ENCODE peak calls at places on chromosomes 13 and 19, in five cellular contexts. R, U, K, D and M are unnamed samples.

GRCh38 chr19:38944981-38945506 is 14.3 kb downstream of the MRPS12 start:
- DNase-seq in U (no peak), D (no peak), K (no peak), R (no peak), M (no peak)

GRCh38 chr13:28537149-28537548 is 42.2 kb upstream of the FLT1 start:
- DNase-seq in R (no peak), K (no peak), D (no peak), U (no peak), M (no peak)

GRCh38 chr13:74570834-74571233 is 436.6 kb upstream of the KLF12 start:
- DNase-seq in K (no peak), U (peak; percentile 41), R (no peak), D (no peak), M (no peak)

GRCh38 chr13:46665630-46666482 is 112.9 kb downstream of the LRCH1 start:
- DNase-seq in K (no peak), R (no peak), U (no peak), D (no peak), M (no peak)

GRCh38 chr19:38039966-38040365 is 133.0 kb downstream of the SIPA1L3 start:
- DNase-seq in K (no peak), D (no peak), R (no peak), U (no peak), M (peak; percentile 53)

GRCh38 chr19:4991996-4992698 is 23.2 kb downstream of the KDM4B start:
- DNase-seq in K (no peak), R (no peak), D (no peak), U (no peak), M (no peak)

GRCh38 chr13:23796546-23796945 is 92.7 kb downstream of the MIPEP start:
- DNase-seq in D (no peak), U (no peak), K (no peak), R (no peak), M (no peak)

GRCh38 chr19:58544591-58545285 is 874 bp downstream of the TRIM28 start:
- DNase-seq in K (peak; percentile 58), D (peak; percentile 68), U (no peak), R (peak; percentile 42), M (peak; percentile 69)

GRCh38 chr13:113836917-113837553 is 26.8 kb downstream of the GAS6 start:
- DNase-seq in D (no peak), K (peak; percentile 74), U (peak; percentile 82), R (peak; percentile 43), M (peak; percentile 52)

GRCh38 chr13:98222816-98223215 is 45.7 kb upstream of the RNF113B start:
- DNase-seq in U (no peak), K (no peak), R (peak; percentile 46), D (no peak), M (no peak)

GRCh38 chr13:20161275-20161950 is 561 bp upstream of the GJA3 start:
- DNase-seq in K (peak; percentile 45), R (no peak), D (peak; percentile 22), U (no peak), M (no peak)

GRCh38 chr19:16376649-16377048 is 52.0 kb downstream of the KLF2 start:
- DNase-seq in R (no peak), U (no peak), D (no peak), K (no peak), M (no peak)

GRCh38 chr13:60931858-60932546 is 483.6 kb downstream of the PCDH20 start:
- DNase-seq in U (no peak), K (no peak), D (no peak), R (no peak), M (no peak)

GRCh38 chr19:19043481-19043880 is 10.1 kb downstream of the ARMC6 start:
- DNase-seq in R (no peak), D (no peak), U (no peak), K (no peak), M (no peak)

GRCh38 chr13:52969373-52969772 is 59.2 kb upstream of the OLFM4 start:
- DNase-seq in U (no peak), D (no peak), K (no peak), R (no peak), M (no peak)

GRCh38 chr13:81577601-81578000 is 1236.7 kb upstream of the SPRY2 start:
- DNase-seq in U (no peak), D (no peak), K (no peak), R (no peak), M (no peak)

GRCh38 chr19:38862321-38863059 is 12.7 kb upstream of the HNRNPL start:
- DNase-seq in K (no peak), D (no peak), U (no peak), R (peak; percentile 85), M (peak; percentile 33)

GRCh38 chr13:20411638-20412342 is 113.9 kb downstream of the CRYL1 start:
- DNase-seq in U (no peak), R (no peak), K (no peak), D (no peak), M (no peak)

GRCh38 chr19:4513248-4513647 is 5.0 kb downstream of the PLIN4 start:
- DNase-seq in K (no peak), U (no peak), D (no peak), R (no peak), M (no peak)

GRCh38 chr13:77896536-77896935 is 22.1 kb downstream of the EDNRB start:
- DNase-seq in U (no peak), D (no peak), K (peak; percentile 27), R (peak; percentile 33), M (no peak)

GRCh38 chr13:81671103-81671502 is 1330.2 kb upstream of the SPRY2 start:
- DNase-seq in R (no peak), K (no peak), D (no peak), U (no peak), M (no peak)

GRCh38 chr13:113832204-113832603 is 31.7 kb downstream of the GAS6 start:
- DNase-seq in K (no peak), U (no peak), R (no peak), D (no peak), M (no peak)

GRCh38 chr19:33684550-33685303 is 63.0 kb downstream of the CHST8 start:
- DNase-seq in U (no peak), R (peak; percentile 20), D (no peak), K (no peak), M (no peak)

GRCh38 chr19:31344403-31344802 is 4.8 kb downstream of the TSHZ3 start:
- DNase-seq in D (no peak), K (no peak), R (no peak), U (no peak), M (no peak)

GRCh38 chr13:105806335-105806920 is 729.0 kb downstream of the EFNB2 start:
- DNase-seq in R (no peak), D (no peak), U (no peak), K (no peak), M (no peak)

GRCh38 chr13:48334534-48335127 is 31.1 kb downstream of the RB1 start:
- DNase-seq in K (no peak), U (no peak), R (no peak), D (no peak), M (no peak)

GRCh38 chr19:15649526-15649925 is 8.8 kb downstream of the CYP4F3 start:
- DNase-seq in D (no peak), U (no peak), K (no peak), R (no peak), M (no peak)

GRCh38 chr13:67549331-67549730 is 319.2 kb upstream of the PCDH9 start:
- DNase-seq in K (no peak), U (no peak), D (no peak), R (no peak), M (peak; percentile 0)

GRCh38 chr13:82962422-82962821 is 919.9 kb downstream of the SLITRK1 start:
- DNase-seq in R (no peak), K (no peak), D (no peak), U (no peak), M (no peak)

GRCh38 chr19:53549354-53549753 is 11.4 kb downstream of the ZNF331 start:
- DNase-seq in R (peak; percentile 24), D (no peak), K (no peak), U (no peak), M (no peak)

GRCh38 chr13:56986121-56986520 is 154.6 kb upstream of the PRR20A start:
- DNase-seq in U (no peak), R (no peak), K (no peak), D (no peak), M (no peak)

GRCh38 chr13:111972261-111972780 is 94.6 kb upstream of the SOX1 start:
- DNase-seq in R (no peak), K (no peak), U (no peak), D (no peak), M (no peak)

GRCh38 chr13:100665403-100665802 is 9.2 kb downstream of the TMTC4 start:
- DNase-seq in U (no peak), D (no peak), K (no peak), R (no peak), M (no peak)